ENCODE peak calls at places on chromosome 9, in ten cellular contexts. N is activated T-cell treated with anti-CD3 and anti-CD28 coated beads, Interleukin-2, amount 50 U/mL, for 72 hours; L is sigmoid colon; T is fibroblast of lung; V is HuH-7.5; M is SIG-M5; K is NCI-H460; C is stimulated activated CD8-positive, alpha-beta memory T cell treated with anti-CD3 and anti-CD28 coated beads, Interleukin-12 subunit alpha, Interleukin-12 subunit beta, amount 100 ng/mL, for 1 hour; J is Kasumi-1; P is astrocyte of the spinal cord. O is an unnamed sample.

GRCh38 chr9:101478906-101479305 is 43.3 kb upstream of the ALDOB start:
- DNase-seq in L (no peak), C (no peak), V (no peak), T (no peak), J (no peak), K (no peak), N (no peak), P (no peak), M (no peak), O (no peak)

GRCh38 chr9:80650964-80651555 is 1038.3 kb downstream of the TLE1 start:
- DNase-seq in V (no peak), M (no peak), L (no peak), T (peak), J (no peak), C (no peak), N (no peak), P (peak), K (no peak), O (peak)

GRCh38 chr9:19975499-19975898 is 186.7 kb upstream of the SLC24A2 start:
- DNase-seq in J (no peak), K (no peak), C (no peak), L (no peak), M (no peak), P (no peak), T (no peak), V (no peak), N (no peak), O (no peak)

GRCh38 chr9:105114956-105115728 is 129.3 kb upstream of the SLC44A1 start:
- DNase-seq in N (peak), P (no peak), M (peak), V (no peak), L (peak), T (peak), J (peak), K (no peak), C (no peak), O (no peak)

GRCh38 chr9:20048437-20048836 is 259.6 kb upstream of the SLC24A2 start:
- DNase-seq in C (no peak), J (no peak), T (no peak), V (no peak), N (no peak), M (no peak), L (no peak), K (no peak), P (no peak), O (no peak)

GRCh38 chr9:133489253-133490190 is 10.6 kb upstream of the SLC2A6 start:
- DNase-seq in L (no peak), K (no peak), N (no peak), M (no peak), C (no peak), J (no peak), V (no peak), P (no peak), T (peak), O (no peak)

GRCh38 chr9:699396-699795 is 142.1 kb upstream of the DMRT1 start:
- DNase-seq in N (no peak), C (no peak), M (no peak), V (no peak), T (no peak), P (no peak), J (no peak), K (no peak), L (no peak), O (no peak)

GRCh38 chr9:81682797-81683196 is 6.5 kb downstream of the TLE1 start:
- DNase-seq in V (no peak), N (no peak), P (peak), M (no peak), L (no peak), C (no peak), K (no peak), T (peak), J (peak), O (no peak)

GRCh38 chr9:69332067-69332685 is 7.2 kb downstream of the ENTREP1 start:
- DNase-seq in J (no peak), L (no peak), T (no peak), C (no peak), P (no peak), K (no peak), N (no peak), V (no peak), M (no peak), O (no peak)

GRCh38 chr9:1513105-1513504 is 462.9 kb downstream of the DMRT2 start:
- DNase-seq in P (no peak), M (no peak), J (no peak), T (no peak), V (no peak), L (no peak), K (no peak), N (no peak), C (no peak), O (no peak)

GRCh38 chr9:136031741-136032638 is 63.1 kb downstream of the NACC2 start:
- DNase-seq in N (no peak), T (no peak), V (no peak), P (no peak), K (no peak), M (no peak), J (no peak), L (no peak), C (no peak), O (peak)

O was measured in AG08396.